ENCODE peak calls at places on chromosomes 12 and 14, in nine cellular contexts. N, E, U, O, D, J, C, T and G are unnamed samples.

GRCh38 chr12:49328816-49329215 is 5.8 kb downstream of the TROAP start:
- DNase-seq in N (no peak), U (no peak), D (no peak), E (peak), O (no peak), T (no peak), J (no peak), C (no peak), G (no peak)

GRCh38 chr12:48145981-48146380 is 11.3 kb downstream of the ASB8 start:
- DNase-seq in C (no peak), J (no peak), T (no peak), D (no peak), N (no peak), U (no peak), O (no peak), E (no peak), G (no peak)

GRCh38 chr14:85087201-85087600 is 442.7 kb upstream of the FLRT2 start:
- DNase-seq in J (no peak), O (no peak), U (no peak), D (no peak), C (no peak), T (no peak), E (no peak), N (no peak), G (no peak)

GRCh38 chr12:26317942-26318565 is 122.7 kb downstream of the SSPN start:
- DNase-seq in O (no peak), J (no peak), C (no peak), D (no peak), N (no peak), T (no peak), U (no peak), E (no peak), G (no peak)

GRCh38 chr12:124105546-124105945 is 132.5 kb downstream of the ZNF664 start:
- DNase-seq in T (no peak), C (no peak), N (no peak), O (no peak), D (no peak), J (no peak), U (no peak), E (no peak), G (no peak)

GRCh38 chr12:125075-125474 is 58.5 kb downstream of the IQSEC3 start:
- DNase-seq in C (no peak), N (no peak), O (no peak), E (no peak), T (no peak), D (no peak), J (no peak), U (no peak), G (no peak)

GRCh38 chr14:89444044-89444443 is 27.0 kb upstream of the FOXN3 start:
- DNase-seq in T (no peak), C (no peak), O (no peak), J (no peak), E (peak), U (no peak), N (peak), D (no peak), G (no peak)

GRCh38 chr14:101834387-101835165 is 73.1 kb downstream of the PPP2R5C start:
- DNase-seq in C (no peak), T (no peak), J (no peak), D (no peak), U (no peak), E (no peak), N (no peak), O (no peak), G (no peak)

GRCh38 chr12:25241171-25242020 is 9.3 kb downstream of the KRAS start:
- DNase-seq in N (no peak), T (no peak), J (peak), U (peak), E (no peak), O (no peak), D (no peak), C (no peak), G (no peak)

GRCh38 chr14:61179061-61179675 is 102.0 kb downstream of the TMEM30B start:
- DNase-seq in D (no peak), T (no peak), O (no peak), J (no peak), C (no peak), N (no peak), U (no peak), E (no peak), G (no peak)

GRCh38 chr14:91731018-91731417 is 868 bp downstream of the CATSPERB start:
- DNase-seq in N (no peak), D (no peak), J (no peak), U (no peak), T (no peak), C (no peak), E (no peak), O (no peak), G (no peak)